ENCODE peak calls at places on chromosome 15, in eight cellular contexts. One of them, this sample, is unnamed.

GRCh38 chr15:81105521-81105920 is 28.5 kb upstream of the CFAP161 start:
- DNase-seq in stomach: no peak
- DNase-seq in heart left ventricle: no peak
- DNase-seq in brain microvascular endothelial cell: peak
- DNase-seq in astrocyte of the cerebellum: no peak
- DNase-seq in HL-60: no peak
- DNase-seq in mesenchymal stem cell: no peak
- DNase-seq in RWPE2: no peak
- DNase-seq in this sample: no peak

GRCh38 chr15:74432968-74433591 is 678 bp downstream of the SEMA7A start:
- DNase-seq in astrocyte of the cerebellum: no peak
- DNase-seq in heart left ventricle: no peak
- DNase-seq in HL-60: no peak
- DNase-seq in mesenchymal stem cell: no peak
- DNase-seq in RWPE2: no peak
- DNase-seq in brain microvascular endothelial cell: no peak
- DNase-seq in stomach: no peak
- DNase-seq in this sample: no peak

GRCh38 chr15:95620934-95621579 is 709.4 kb upstream of the NR2F2 start:
- DNase-seq in RWPE2: no peak
- DNase-seq in stomach: no peak
- DNase-seq in mesenchymal stem cell: peak
- DNase-seq in HL-60: peak
- DNase-seq in heart left ventricle: no peak
- DNase-seq in astrocyte of the cerebellum: no peak
- DNase-seq in brain microvascular endothelial cell: no peak
- DNase-seq in this sample: peak

GRCh38 chr15:101434032-101434920 is 55.2 kb downstream of the PCSK6 start:
- DNase-seq in heart left ventricle: no peak
- DNase-seq in brain microvascular endothelial cell: no peak
- DNase-seq in stomach: peak
- DNase-seq in mesenchymal stem cell: no peak
- DNase-seq in RWPE2: peak
- DNase-seq in HL-60: peak
- DNase-seq in astrocyte of the cerebellum: no peak
- DNase-seq in this sample: no peak

GRCh38 chr15:29765234-29765841 is 56.9 kb downstream of the TJP1 start:
- DNase-seq in mesenchymal stem cell: no peak
- DNase-seq in heart left ventricle: no peak
- DNase-seq in stomach: no peak
- DNase-seq in RWPE2: no peak
- DNase-seq in brain microvascular endothelial cell: no peak
- DNase-seq in astrocyte of the cerebellum: no peak
- DNase-seq in HL-60: no peak
- DNase-seq in this sample: no peak

GRCh38 chr15:63054985-63055384 is 12.4 kb downstream of the TPM1 start:
- DNase-seq in RWPE2: no peak
- DNase-seq in astrocyte of the cerebellum: no peak
- DNase-seq in HL-60: no peak
- DNase-seq in brain microvascular endothelial cell: no peak
- DNase-seq in stomach: no peak
- DNase-seq in mesenchymal stem cell: peak
- DNase-seq in heart left ventricle: no peak
- DNase-seq in this sample: peak

GRCh38 chr15:36161781-36162212 is 417.6 kb upstream of the CDIN1 start:
- DNase-seq in astrocyte of the cerebellum: peak
- DNase-seq in stomach: no peak
- DNase-seq in mesenchymal stem cell: peak
- DNase-seq in brain microvascular endothelial cell: no peak
- DNase-seq in HL-60: no peak
- DNase-seq in heart left ventricle: peak
- DNase-seq in RWPE2: no peak
- DNase-seq in this sample: peak

GRCh38 chr15:68749365-68750141 is 71.1 kb downstream of the ANP32A start:
- DNase-seq in RWPE2: no peak
- DNase-seq in mesenchymal stem cell: no peak
- DNase-seq in astrocyte of the cerebellum: no peak
- DNase-seq in stomach: no peak
- DNase-seq in HL-60: no peak
- DNase-seq in heart left ventricle: no peak
- DNase-seq in brain microvascular endothelial cell: no peak
- DNase-seq in this sample: no peak

GRCh38 chr15:58472821-58473581 is 41.2 kb downstream of the LIPC start:
- DNase-seq in stomach: no peak
- DNase-seq in heart left ventricle: no peak
- DNase-seq in HL-60: no peak
- DNase-seq in mesenchymal stem cell: peak
- DNase-seq in astrocyte of the cerebellum: no peak
- DNase-seq in brain microvascular endothelial cell: no peak
- DNase-seq in RWPE2: no peak
- DNase-seq in this sample: peak

GRCh38 chr15:83943849-83944404 is 290.0 kb downstream of the ADAMTSL3 start:
- DNase-seq in mesenchymal stem cell: no peak
- DNase-seq in astrocyte of the cerebellum: no peak
- DNase-seq in stomach: no peak
- DNase-seq in brain microvascular endothelial cell: no peak
- DNase-seq in HL-60: no peak
- DNase-seq in heart left ventricle: no peak
- DNase-seq in RWPE2: no peak
- DNase-seq in this sample: no peak

GRCh38 chr15:92974183-92974915 is 74.2 kb downstream of the CHD2 start:
- DNase-seq in RWPE2: no peak
- DNase-seq in heart left ventricle: no peak
- DNase-seq in HL-60: no peak
- DNase-seq in stomach: no peak
- DNase-seq in mesenchymal stem cell: no peak
- DNase-seq in astrocyte of the cerebellum: no peak
- DNase-seq in brain microvascular endothelial cell: no peak
- DNase-seq in this sample: no peak

GRCh38 chr15:51883436-51883835 is 54.0 kb downstream of the TMOD3 start:
- DNase-seq in heart left ventricle: no peak
- DNase-seq in astrocyte of the cerebellum: peak
- DNase-seq in brain microvascular endothelial cell: peak
- DNase-seq in HL-60: no peak
- DNase-seq in stomach: no peak
- DNase-seq in mesenchymal stem cell: peak
- DNase-seq in RWPE2: no peak
- DNase-seq in this sample: peak

GRCh38 chr15:76071816-76072215 is 12.0 kb downstream of the TMEM266 start:
- DNase-seq in HL-60: no peak
- DNase-seq in brain microvascular endothelial cell: no peak
- DNase-seq in mesenchymal stem cell: no peak
- DNase-seq in heart left ventricle: no peak
- DNase-seq in astrocyte of the cerebellum: no peak
- DNase-seq in stomach: no peak
- DNase-seq in RWPE2: no peak
- DNase-seq in this sample: no peak

GRCh38 chr15:77179541-77179998 is 108.7 kb upstream of the TSPAN3 start:
- DNase-seq in astrocyte of the cerebellum: no peak
- DNase-seq in RWPE2: no peak
- DNase-seq in mesenchymal stem cell: peak
- DNase-seq in HL-60: no peak
- DNase-seq in heart left ventricle: no peak
- DNase-seq in stomach: no peak
- DNase-seq in brain microvascular endothelial cell: no peak
- DNase-seq in this sample: no peak
- H3K4me3 ChIP-seq in astrocyte of the cerebellum: no peak
- H3K4me3 ChIP-seq in RWPE2: no peak
- H3K4me3 ChIP-seq in mesenchymal stem cell: no peak
- H3K4me3 ChIP-seq in HL-60: no peak
- H3K4me3 ChIP-seq in heart left ventricle: no peak
- H3K4me3 ChIP-seq in stomach: no peak
- H3K4me3 ChIP-seq in brain microvascular endothelial cell: no peak
- H3K4me3 ChIP-seq in this sample: no peak

DNA sequence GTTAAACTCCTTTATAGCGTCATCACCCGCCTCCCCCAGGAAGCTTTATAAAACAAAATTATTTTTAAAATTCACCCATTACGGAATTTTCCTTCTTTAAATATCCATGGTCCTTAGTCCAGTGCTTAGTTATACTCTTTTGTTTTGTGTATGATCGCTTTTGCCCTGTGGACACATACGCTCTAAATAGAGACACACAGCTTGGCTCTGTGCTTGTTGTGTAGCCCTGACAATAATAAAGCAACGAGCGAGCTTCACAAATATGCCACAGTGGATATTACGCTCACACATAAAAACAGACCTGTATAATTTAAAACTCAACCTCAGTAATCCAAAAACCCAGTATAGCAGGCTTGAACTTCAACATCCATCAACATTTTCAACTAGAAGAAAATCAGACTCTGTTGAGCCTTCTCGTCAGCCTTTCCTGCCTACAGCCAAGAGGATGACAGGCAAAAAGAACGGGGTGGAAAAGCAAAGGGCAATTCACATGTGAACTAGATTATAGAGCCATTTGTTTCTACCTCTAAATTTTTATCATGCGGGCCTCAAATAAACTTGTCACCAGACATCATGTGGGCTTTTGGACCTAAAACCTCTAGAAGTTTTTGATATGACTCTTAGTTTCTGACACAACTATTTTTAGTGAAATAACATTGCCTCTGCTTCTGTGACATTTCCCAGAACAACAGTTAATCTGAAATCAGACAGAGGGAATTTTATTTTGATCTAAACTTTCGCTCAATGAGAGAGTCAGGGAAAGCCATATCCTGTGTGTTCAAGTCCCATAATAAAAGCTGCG is 89.6 kb upstream of the THBS1 start:
- DNase-seq in HL-60: no peak
- DNase-seq in RWPE2: no peak
- DNase-seq in heart left ventricle: no peak
- DNase-seq in stomach: no peak
- DNase-seq in brain microvascular endothelial cell: no peak
- DNase-seq in astrocyte of the cerebellum: no peak
- DNase-seq in mesenchymal stem cell: no peak
- DNase-seq in this sample: no peak
- H3K4me3 ChIP-seq in HL-60: no peak
- H3K4me3 ChIP-seq in RWPE2: no peak
- H3K4me3 ChIP-seq in heart left ventricle: no peak
- H3K4me3 ChIP-seq in stomach: no peak
- H3K4me3 ChIP-seq in brain microvascular endothelial cell: no peak
- H3K4me3 ChIP-seq in astrocyte of the cerebellum: no peak
- H3K4me3 ChIP-seq in mesenchymal stem cell: no peak
- H3K4me3 ChIP-seq in this sample: no peak

DNA sequence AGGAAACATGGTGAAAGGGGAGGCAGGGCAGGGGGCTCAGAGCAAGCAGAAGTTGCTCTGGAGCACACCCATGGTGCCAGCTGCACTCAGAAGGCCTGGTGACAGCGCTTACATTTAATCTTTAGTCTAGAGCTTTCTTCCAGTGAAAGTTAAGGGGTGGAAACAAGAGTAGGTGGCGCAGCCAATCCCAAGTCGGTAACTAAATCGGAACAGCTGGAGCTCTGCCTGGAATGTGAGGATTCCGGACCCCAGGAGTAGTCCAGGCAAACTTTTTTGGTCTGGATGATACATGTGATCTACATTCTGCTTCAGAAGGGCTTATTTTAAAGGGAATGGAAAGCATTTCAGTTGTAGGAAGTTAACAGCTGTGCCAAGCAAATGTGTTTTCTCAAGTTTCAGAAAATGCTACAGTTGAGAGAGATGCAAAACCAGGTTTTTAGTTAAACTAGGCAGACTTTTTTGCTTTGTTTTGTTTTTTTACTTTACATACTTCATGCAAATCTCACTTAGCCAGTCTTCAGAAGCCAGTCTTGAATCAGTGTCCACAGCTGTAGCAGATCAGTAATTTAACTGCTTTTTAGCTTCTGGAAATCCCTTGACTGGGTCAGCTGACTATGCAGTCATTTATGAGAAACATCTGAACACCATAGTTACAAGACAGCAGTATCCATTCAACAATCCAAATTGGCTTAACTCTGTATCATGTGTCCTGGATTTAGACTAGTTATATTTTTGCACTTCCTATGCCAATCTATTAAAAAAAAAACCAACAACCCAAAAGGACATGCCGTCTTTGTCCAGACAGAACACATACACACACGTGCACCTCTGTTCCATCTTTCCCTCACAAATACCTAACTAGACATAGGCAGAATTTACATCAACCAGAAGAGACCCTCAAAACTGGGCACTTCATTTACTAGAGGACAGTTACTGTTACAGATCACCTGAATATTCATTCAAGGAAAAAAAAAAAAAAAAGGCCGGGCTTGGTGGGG is 33.2 kb downstream of the ZNF106 start:
- DNase-seq in mesenchymal stem cell: peak
- DNase-seq in heart left ventricle: peak
- DNase-seq in HL-60: no peak
- DNase-seq in RWPE2: no peak
- DNase-seq in stomach: peak
- DNase-seq in astrocyte of the cerebellum: peak
- DNase-seq in brain microvascular endothelial cell: peak
- DNase-seq in this sample: peak
- H3K4me3 ChIP-seq in mesenchymal stem cell: no peak
- H3K4me3 ChIP-seq in heart left ventricle: peak
- H3K4me3 ChIP-seq in HL-60: no peak
- H3K4me3 ChIP-seq in RWPE2: no peak
- H3K4me3 ChIP-seq in stomach: peak
- H3K4me3 ChIP-seq in astrocyte of the cerebellum: peak
- H3K4me3 ChIP-seq in brain microvascular endothelial cell: peak
- H3K4me3 ChIP-seq in this sample: peak

GRCh38 chr15:45118996-45119395 is 4.9 kb downstream of the DUOXA2 start:
- DNase-seq in brain microvascular endothelial cell: no peak
- DNase-seq in heart left ventricle: no peak
- DNase-seq in RWPE2: peak
- DNase-seq in mesenchymal stem cell: no peak
- DNase-seq in astrocyte of the cerebellum: no peak
- DNase-seq in HL-60: no peak
- DNase-seq in stomach: no peak
- DNase-seq in this sample: no peak

GRCh38 chr15:45117327-45118130 is 3.4 kb downstream of the DUOXA2 start:
- DNase-seq in stomach: no peak
- DNase-seq in RWPE2: peak
- DNase-seq in HL-60: no peak
- DNase-seq in astrocyte of the cerebellum: no peak
- DNase-seq in heart left ventricle: no peak
- DNase-seq in mesenchymal stem cell: no peak
- DNase-seq in brain microvascular endothelial cell: no peak
- DNase-seq in this sample: no peak

GRCh38 chr15:45116006-45116481 is 1.9 kb downstream of the DUOXA2 start:
- DNase-seq in stomach: no peak
- DNase-seq in heart left ventricle: no peak
- DNase-seq in astrocyte of the cerebellum: no peak
- DNase-seq in HL-60: no peak
- DNase-seq in RWPE2: peak
- DNase-seq in mesenchymal stem cell: no peak
- DNase-seq in brain microvascular endothelial cell: no peak
- DNase-seq in this sample: no peak

GRCh38 chr15:45116482-45117326 is 2.6 kb downstream of the DUOXA2 start:
- DNase-seq in astrocyte of the cerebellum: no peak
- DNase-seq in brain microvascular endothelial cell: no peak
- DNase-seq in heart left ventricle: no peak
- DNase-seq in HL-60: no peak
- DNase-seq in stomach: no peak
- DNase-seq in mesenchymal stem cell: peak
- DNase-seq in RWPE2: peak
- DNase-seq in this sample: no peak

DNA sequence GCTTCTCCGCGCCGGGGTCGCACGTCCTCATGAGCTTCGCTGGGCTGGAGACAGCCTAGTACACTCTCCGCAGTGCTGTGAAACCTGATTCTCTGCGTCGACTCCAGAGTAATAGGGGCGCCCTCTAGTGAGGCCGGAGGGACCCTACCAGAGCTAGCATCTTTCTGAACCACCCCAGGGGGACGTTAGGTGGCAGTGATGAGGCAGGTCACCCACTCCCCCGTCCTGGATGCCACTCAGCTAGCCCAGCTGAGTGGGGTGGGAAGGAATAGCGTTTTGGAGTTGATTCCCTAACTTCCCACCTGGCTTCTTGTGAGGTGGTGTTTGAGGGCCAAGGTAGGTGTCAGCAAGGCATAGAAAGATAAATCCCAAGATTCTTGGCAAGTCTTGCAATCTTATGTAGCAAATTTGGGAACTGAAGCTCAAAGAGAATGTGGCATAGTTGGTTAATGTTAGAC is 4.0 kb downstream of the DUOXA2 start:
- DNase-seq in heart left ventricle: peak
- DNase-seq in stomach: peak
- DNase-seq in mesenchymal stem cell: peak
- DNase-seq in HL-60: peak
- DNase-seq in brain microvascular endothelial cell: peak
- DNase-seq in RWPE2: peak
- DNase-seq in astrocyte of the cerebellum: peak
- DNase-seq in this sample: peak
- H3K4me3 ChIP-seq in heart left ventricle: peak
- H3K4me3 ChIP-seq in stomach: peak
- H3K4me3 ChIP-seq in mesenchymal stem cell: no peak
- H3K4me3 ChIP-seq in HL-60: no peak
- H3K4me3 ChIP-seq in brain microvascular endothelial cell: peak
- H3K4me3 ChIP-seq in RWPE2: no peak
- H3K4me3 ChIP-seq in astrocyte of the cerebellum: no peak
- H3K4me3 ChIP-seq in this sample: no peak